ENCODE peak calls at places on chromosome X, in six cellular contexts. B, J, N, L, Z and T are unnamed samples.

GRCh38 chrX:111837226-111837625 is 38.8 kb upstream of the TRPC5OS start:
- DNase-seq in Z (no peak), J (no peak), N (no peak), B (no peak), L (no peak), T (no peak)

GRCh38 chrX:24014388-24015018 is 12.5 kb downstream of the KLHL15 start:
- DNase-seq in L (no peak), Z (no peak), B (peak; percentile 9), J (no peak), N (no peak), T (no peak)

GRCh38 chrX:50812995-50813842 is 775 bp downstream of the SHROOM4 start:
- DNase-seq in L (no peak), J (peak; percentile 29), N (peak; percentile 34), B (peak; percentile 46), Z (peak; percentile 69), T (no peak)

GRCh38 chrX:19889582-19890342 is 2.4 kb upstream of the SH3KBP1 start:
- DNase-seq in L (no peak), J (no peak), Z (no peak), N (peak; percentile 51), B (peak; percentile 83), T (peak; percentile 77)

GRCh38 chrX:15242899-15243555 is 26.9 kb downstream of the ASB9 start:
- DNase-seq in B (peak; percentile 59), L (no peak), J (no peak), N (peak; percentile 37), Z (no peak), T (peak; percentile 4)

GRCh38 chrX:50198348-50198747 is 2.5 kb downstream of the AKAP4 start:
- DNase-seq in L (no peak), B (no peak), J (no peak), Z (no peak), N (no peak), T (peak; percentile 92)

GRCh38 chrX:107213477-107213876 is 7.1 kb downstream of the DNAAF6 start:
- DNase-seq in N (no peak), Z (no peak), L (no peak), J (no peak), B (no peak), T (no peak)

GRCh38 chrX:25011589-25012432 is 4.0 kb downstream of the ARX start:
- DNase-seq in L (no peak), N (no peak), B (no peak), J (peak; percentile 30), Z (no peak), T (peak; percentile 1)

GRCh38 chrX:153925739-153926593 is at the start of gene ARHGAP4:
- DNase-seq in L (no peak), J (peak; percentile 37), N (no peak), Z (no peak), B (no peak), T (peak; percentile 44)

GRCh38 chrX:100411802-100412333 is 1.8 kb upstream of the PCDH19 start:
- DNase-seq in B (no peak), J (no peak), L (no peak), Z (no peak), N (no peak), T (no peak)

GRCh38 chrX:36978886-36979285 is 29.3 kb upstream of the FAM47C start:
- DNase-seq in J (no peak), L (no peak), N (no peak), B (peak; percentile 1), Z (no peak), T (no peak)

GRCh38 chrX:3124041-3124440 is 82.8 kb downstream of the ARSF start:
- DNase-seq in B (peak; percentile 64), J (no peak), N (no peak), L (no peak), Z (no peak), T (no peak)

GRCh38 chrX:22445880-22446279 is 173.2 kb downstream of the CBLL2 start:
- DNase-seq in Z (no peak), L (no peak), N (no peak), B (no peak), J (no peak), T (no peak)

GRCh38 chrX:121649414-121649813 is 602.0 kb downstream of the GLUD2 start:
- DNase-seq in Z (no peak), N (no peak), J (no peak), B (no peak), L (no peak), T (no peak)

GRCh38 chrX:54397113-54397512 is 39.3 kb upstream of the WNK3 start:
- DNase-seq in B (no peak), L (peak; percentile 43), J (no peak), N (no peak), Z (no peak), T (no peak)

GRCh38 chrX:73214366-73215094 is at the start of gene NAP1L2:
- DNase-seq in B (no peak), L (peak; percentile 26), N (peak; percentile 65), Z (peak; percentile 71), J (peak; percentile 22), T (no peak)

GRCh38 chrX:121407627-121408026 is 360.2 kb downstream of the GLUD2 start:
- DNase-seq in L (no peak), B (no peak), N (no peak), J (no peak), Z (no peak), T (no peak)

GRCh38 chrX:46683023-46683422 is 75.9 kb downstream of the SLC9A7 start:
- DNase-seq in B (peak; percentile 22), L (no peak), J (no peak), N (no peak), Z (no peak), T (no peak)

GRCh38 chrX:21800344-21800770 is 39.1 kb upstream of the MBTPS2 start:
- DNase-seq in L (no peak), Z (no peak), N (no peak), J (no peak), B (peak; percentile 4), T (no peak)

GRCh38 chrX:47880927-47881326 is 44.2 kb downstream of the ZNF81 start:
- DNase-seq in Z (no peak), B (no peak), N (no peak), L (no peak), J (no peak), T (no peak)

GRCh38 chrX:101803451-101803850 is 128.4 kb downstream of the ZMAT1 start:
- DNase-seq in Z (no peak), B (peak; percentile 19), L (no peak), J (no peak), N (no peak), T (peak; percentile 36)

GRCh38 chrX:53263597-53264094 is 17.7 kb downstream of the IQSEC2 start:
- DNase-seq in N (no peak), L (no peak), Z (no peak), J (no peak), B (peak; percentile 71), T (peak; percentile 2)

GRCh38 chrX:65253817-65254216 is 277.6 kb upstream of the ZC4H2 start:
- DNase-seq in B (no peak), L (no peak), N (no peak), J (no peak), Z (no peak), T (no peak)

GRCh38 chrX:139079789-139080188 is 368.3 kb upstream of the FGF13 start:
- DNase-seq in L (no peak), B (no peak), J (no peak), N (no peak), Z (no peak), T (no peak)

GRCh38 chrX:52424658-52425057 is 55.8 kb downstream of the XAGE2 start:
- DNase-seq in B (peak; percentile 72), Z (no peak), J (no peak), N (no peak), L (no peak), T (no peak)

GRCh38 chrX:103360092-103360491 is 3.8 kb downstream of the TCEAL9 start:
- DNase-seq in L (no peak), B (no peak), N (no peak), Z (no peak), J (no peak), T (peak; percentile 62)

GRCh38 chrX:40479777-40480318 is 100.9 kb upstream of the ATP6AP2 start:
- DNase-seq in N (no peak), L (no peak), J (no peak), Z (no peak), B (no peak), T (no peak)

GRCh38 chrX:101219840-101220191 is 230 bp downstream of the DRP2 start:
- DNase-seq in Z (no peak), N (no peak), B (peak; percentile 71), J (peak; percentile 30), L (no peak), T (no peak)

GRCh38 chrX:40938418-40938817 is 146.8 kb upstream of the USP9X start:
- DNase-seq in L (no peak), Z (no peak), N (no peak), B (peak; percentile 46), J (no peak), T (peak; percentile 6)

GRCh38 chrX:68728186-68728585 is 80.7 kb downstream of the STARD8 start:
- DNase-seq in B (no peak), N (no peak), L (no peak), Z (peak; percentile 45), J (no peak), T (no peak)

GRCh38 chrX:1435241-1435900 is 17.3 kb downstream of the ASMTL start:
- DNase-seq in Z (peak; percentile 59), N (peak; percentile 11), L (no peak), J (no peak), B (no peak), T (no peak)
- TF ChIP-seq POLR2A in Z (no peak), N (no peak), L (no peak), J (no peak), B (no peak), T (no peak)

DNA sequence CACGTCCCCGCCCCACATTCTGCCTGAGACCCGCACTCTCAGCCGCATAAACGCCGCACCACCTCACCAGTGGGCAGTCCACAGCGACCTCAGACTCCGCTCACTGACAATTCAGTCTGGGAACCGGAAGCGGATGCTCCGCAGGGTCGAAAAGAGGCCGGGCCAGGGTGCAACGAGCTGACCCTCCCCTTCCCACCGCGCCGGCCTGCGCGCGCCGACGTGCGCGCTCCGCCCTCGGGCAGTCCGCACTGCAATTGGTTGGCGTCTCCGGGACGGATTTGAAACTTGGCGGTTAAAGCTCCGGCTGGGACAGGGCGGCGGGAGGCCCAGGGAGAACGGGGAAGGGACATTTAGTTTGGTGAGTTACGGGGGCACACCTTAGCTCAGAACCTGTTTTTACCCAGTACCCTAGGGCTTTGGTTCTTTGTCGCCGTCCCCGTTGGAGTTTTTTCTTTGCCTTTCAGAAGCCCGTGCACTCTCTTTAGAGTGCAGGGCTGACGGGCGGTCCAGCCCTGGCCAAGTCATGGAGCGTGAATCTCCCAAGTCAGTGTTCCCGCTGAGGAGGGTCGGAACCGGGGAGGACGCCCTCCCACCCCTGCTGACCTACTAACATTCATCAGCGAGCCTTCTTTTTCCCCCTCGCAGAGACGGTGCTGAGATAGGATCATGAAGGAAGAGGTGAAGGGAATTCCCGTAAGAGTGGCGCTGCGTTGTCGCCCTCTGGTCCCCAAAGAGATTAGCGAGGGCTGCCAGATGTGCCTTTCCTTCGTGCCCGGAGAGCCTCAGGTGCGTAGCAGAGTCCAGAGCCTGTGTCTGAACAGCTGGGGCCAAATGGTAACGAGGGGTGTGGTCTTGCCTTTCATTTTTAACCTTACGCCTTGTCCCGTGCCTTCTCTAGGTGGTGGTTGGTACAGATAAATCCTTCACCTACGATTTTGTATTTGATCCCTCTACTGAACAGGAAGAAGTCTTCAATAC is at the start of the genes KIF4A and PDZD11:
- DNase-seq in L (peak; percentile 60), J (peak; percentile 78), B (peak; percentile 76), N (peak; percentile 84), Z (peak; percentile 85), T (peak; percentile 90)
- TF ChIP-seq POLR2A in L (no peak), J (no peak), B (peak; percentile 23), N (no peak), Z (peak; percentile 13), T (peak; percentile 84)

GRCh38 chrX:12945494-12945893 is 29.4 kb upstream of the TMSB4X start:
- DNase-seq in B (no peak), Z (no peak), L (no peak), N (no peak), J (no peak), T (no peak)
- TF ChIP-seq POLR2A in B (no peak), Z (no peak), L (no peak), N (no peak), J (no peak), T (no peak)

GRCh38 chrX:30627818-30628652 is 25.2 kb upstream of the GK start:
- DNase-seq in Z (no peak), J (no peak), L (no peak), N (no peak), B (no peak), T (peak; percentile 1)
- TF ChIP-seq POLR2A in Z (no peak), J (no peak), L (no peak), N (no peak), B (no peak), T (no peak)